ENCODE peak calls at places on chromosomes 11 and 22, in seven cellular contexts. J is foreskin fibroblast, Y is cardiac fibroblast, A is AG04450, L is AML-193, N is NCI-H460, S is epithelial cell of esophagus. Z is an unnamed sample.

GRCh38 chr11:43567396-43567975 is 113.1 kb upstream of the HSD17B12 start:
- DNase-seq in N (peak; percentile 37), L (peak; percentile 52), S (peak; percentile 65), A (peak; percentile 27), J (no peak), Y (peak; percentile 69), Z (no peak)

GRCh38 chr11:43835104-43835503 is 45.5 kb upstream of the ALKBH3 start:
- DNase-seq in S (no peak), N (no peak), A (no peak), L (no peak), J (no peak), Y (no peak), Z (no peak)

GRCh38 chr11:14021738-14022137 is 59.2 kb downstream of the SPON1 start:
- DNase-seq in A (no peak), J (no peak), L (no peak), N (no peak), S (no peak), Y (no peak), Z (no peak)

GRCh38 chr11:8232414-8232813 is 31.3 kb downstream of the LMO1 start:
- DNase-seq in S (no peak), A (no peak), Y (no peak), L (no peak), N (no peak), J (no peak), Z (no peak)

GRCh38 chr22:31630331-31631329 is 31.4 kb downstream of the PISD start:
- DNase-seq in L (peak; percentile 86), S (peak; percentile 70), A (no peak), J (peak; percentile 79), Y (peak; percentile 93), N (peak; percentile 77), Z (peak; percentile 44)

GRCh38 chr11:115698243-115698642 is 194.0 kb upstream of the CADM1 start:
- DNase-seq in J (no peak), Y (no peak), S (no peak), L (no peak), N (no peak), A (no peak), Z (no peak)

GRCh38 chr11:92828576-92828975 is 140.9 kb upstream of the MTNR1B start:
- DNase-seq in Y (no peak), S (no peak), N (no peak), L (no peak), J (no peak), A (no peak), Z (no peak)

GRCh38 chr11:34977039-34977906 is 60.9 kb downstream of the PDHX start:
- DNase-seq in N (no peak), A (peak; percentile 90), S (peak; percentile 67), Y (peak; percentile 52), J (peak; percentile 67), L (peak; percentile 48), Z (peak; percentile 93)

GRCh38 chr11:11979487-11980117 is 28.8 kb downstream of the DKK3 start:
- DNase-seq in Y (peak; percentile 80), L (no peak), A (no peak), S (peak; percentile 58), J (peak; percentile 80), N (no peak), Z (no peak)

GRCh38 chr11:57200937-57201336 is 19.2 kb downstream of the LRRC55 start:
- DNase-seq in Y (no peak), A (no peak), S (no peak), J (no peak), N (no peak), L (no peak), Z (no peak)

GRCh38 chr11:3615998-3616397 is 25.8 kb downstream of the ART5 start:
- DNase-seq in S (peak; percentile 39), A (no peak), J (no peak), N (no peak), L (no peak), Y (no peak), Z (no peak)

GRCh38 chr22:37331034-37331428 is 48.7 kb downstream of the CYTH4 start:
- DNase-seq in N (no peak), L (no peak), A (peak; percentile 32), J (peak; percentile 62), Y (peak; percentile 57), S (peak; percentile 75), Z (no peak)

GRCh38 chr11:58900479-58901420 is 38.5 kb upstream of the GLYATL1 start:
- DNase-seq in S (peak; percentile 85), N (peak; percentile 49), J (peak; percentile 18), L (peak; percentile 31), A (peak; percentile 61), Y (peak; percentile 76), Z (no peak)

Z was measured in HS-5.